ENCODE peak calls at places on chromosomes 16 and 17, in four cellular contexts. One of them, this sample, is unnamed.

GRCh38 chr16:85202631-85203461 is 90.6 kb upstream of the CIBAR2 start:
- DNase-seq in GM10248: no peak
- DNase-seq in GM20000: no peak
- DNase-seq in H1: no peak
- DNase-seq in this sample: peak

GRCh38 chr16:49452108-49452507 is 78.5 kb downstream of the C16orf78 start:
- DNase-seq in GM10248: no peak
- DNase-seq in GM20000: no peak
- DNase-seq in H1: no peak
- DNase-seq in this sample: no peak

GRCh38 chr16:68711421-68712139 is 25.5 kb upstream of the CDH1 start:
- DNase-seq in GM10248: peak
- DNase-seq in GM20000: no peak
- DNase-seq in H1: no peak
- DNase-seq in this sample: no peak

GRCh38 chr17:885971-886571 is 93.5 kb downstream of the NXN start:
- DNase-seq in GM10248: no peak
- DNase-seq in GM20000: no peak
- DNase-seq in H1: no peak
- DNase-seq in this sample: no peak

GRCh38 chr17:66466933-66467367 is 164.5 kb downstream of the PRKCA start:
- DNase-seq in GM10248: no peak
- DNase-seq in GM20000: no peak
- DNase-seq in H1: no peak
- DNase-seq in this sample: peak

GRCh38 chr17:80795737-80796136 is 195.9 kb upstream of the CHMP6 start:
- DNase-seq in GM10248: no peak
- DNase-seq in GM20000: no peak
- DNase-seq in H1: no peak
- DNase-seq in this sample: no peak

GRCh38 chr17:43444223-43445008 is 39.4 kb upstream of the DHX8 start:
- DNase-seq in GM10248: no peak
- DNase-seq in GM20000: no peak
- DNase-seq in H1: no peak
- DNase-seq in this sample: no peak

GRCh38 chr17:48647103-48647963 is 21.2 kb upstream of the HOXB9 start:
- DNase-seq in GM10248: no peak
- DNase-seq in GM20000: peak
- DNase-seq in H1: no peak
- DNase-seq in this sample: no peak

GRCh38 chr17:76716146-76716833 is 5.5 kb upstream of the MXRA7 start:
- DNase-seq in GM10248: no peak
- DNase-seq in GM20000: no peak
- DNase-seq in H1: no peak
- DNase-seq in this sample: peak

GRCh38 chr17:49022391-49022941 is 25.3 kb downstream of the IGF2BP1 start:
- DNase-seq in GM10248: no peak
- DNase-seq in GM20000: no peak
- DNase-seq in H1: peak
- DNase-seq in this sample: no peak

GRCh38 chr17:81339180-81339501 is 44.0 kb upstream of the SLC38A10 start:
- DNase-seq in GM10248: no peak
- DNase-seq in GM20000: no peak
- DNase-seq in H1: no peak
- DNase-seq in this sample: no peak

GRCh38 chr16:8951447-8952280 is 12.0 kb downstream of the USP7 start:
- DNase-seq in GM10248: no peak
- DNase-seq in GM20000: no peak
- DNase-seq in H1: no peak
- DNase-seq in this sample: no peak

GRCh38 chr16:58389724-58390123 is 2.5 kb upstream of the GINS3 start:
- DNase-seq in GM10248: no peak
- DNase-seq in GM20000: no peak
- DNase-seq in H1: no peak
- DNase-seq in this sample: no peak

GRCh38 chr17:73747221-73748002 is 103.2 kb upstream of the SDK2 start:
- DNase-seq in GM10248: no peak
- DNase-seq in GM20000: no peak
- DNase-seq in H1: no peak
- DNase-seq in this sample: no peak

GRCh38 chr17:76841776-76842405 is 26.3 kb upstream of the MGAT5B start:
- DNase-seq in GM10248: no peak
- DNase-seq in GM20000: no peak
- DNase-seq in H1: no peak
- DNase-seq in this sample: no peak

GRCh38 chr17:9913476-9913875 is 8.4 kb upstream of the RCVRN start:
- DNase-seq in GM10248: no peak
- DNase-seq in GM20000: no peak
- DNase-seq in H1: no peak
- DNase-seq in this sample: no peak

GRCh38 chr17:64327201-64327930 is 63.3 kb downstream of the PECAM1 start:
- DNase-seq in GM10248: no peak
- DNase-seq in GM20000: no peak
- DNase-seq in H1: no peak
- DNase-seq in this sample: no peak

GRCh38 chr16:35744084-35744483 is 2284.7 kb downstream of the TP53TG3F start:
- DNase-seq in GM10248: no peak
- DNase-seq in GM20000: no peak
- DNase-seq in H1: no peak
- DNase-seq in this sample: no peak

GRCh38 chr17:8964801-8965393 is 610 bp downstream of the PIK3R5 start:
- DNase-seq in GM10248: no peak
- DNase-seq in GM20000: no peak
- DNase-seq in H1: no peak
- DNase-seq in this sample: no peak

GRCh38 chr16:86529160-86529559 is 18.8 kb downstream of the FOXF1 start:
- DNase-seq in GM10248: no peak
- DNase-seq in GM20000: no peak
- DNase-seq in H1: no peak
- DNase-seq in this sample: peak

GRCh38 chr16:84193480-84193879 is 2.5 kb downstream of the ADAD2 start:
- DNase-seq in GM10248: no peak
- DNase-seq in GM20000: no peak
- DNase-seq in H1: no peak
- DNase-seq in this sample: no peak

GRCh38 chr17:59387351-59388069 is 56.1 kb downstream of the YPEL2 start:
- DNase-seq in GM10248: no peak
- DNase-seq in GM20000: no peak
- DNase-seq in H1: no peak
- DNase-seq in this sample: no peak

GRCh38 chr16:64412578-64413280 is 709.1 kb downstream of the CDH11 start:
- DNase-seq in GM10248: no peak
- DNase-seq in GM20000: no peak
- DNase-seq in H1: no peak
- DNase-seq in this sample: peak

GRCh38 chr17:38417210-38417951 is 10.9 kb upstream of the ARHGAP23 start:
- DNase-seq in GM10248: no peak
- DNase-seq in GM20000: peak
- DNase-seq in H1: no peak
- DNase-seq in this sample: no peak

DNA sequence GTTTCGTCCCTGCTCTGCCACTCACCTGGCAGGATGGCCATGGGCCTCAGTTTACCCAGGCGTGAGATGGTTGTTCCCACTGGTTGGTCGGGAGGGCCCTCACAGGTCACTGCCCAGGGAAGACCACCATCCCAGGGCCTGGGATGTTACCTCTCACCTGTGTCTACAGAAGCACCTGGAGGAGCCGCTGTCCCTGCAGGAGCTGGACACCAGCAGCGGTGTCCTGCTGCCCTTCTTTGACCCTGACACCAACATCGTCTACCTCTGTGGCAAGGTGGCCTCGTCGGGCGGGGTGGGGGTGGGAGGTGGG is 4.1 kb downstream of the CORO1A start:
- DNase-seq in GM10248: no peak
- DNase-seq in GM20000: no peak
- DNase-seq in H1: no peak
- DNase-seq in this sample: no peak
- TF ChIP-seq CTCF in GM10248: no peak
- TF ChIP-seq CTCF in GM20000: no peak
- TF ChIP-seq CTCF in H1: no peak
- TF ChIP-seq CTCF in this sample: peak

GRCh38 chr17:40738553-40738952 is 16.6 kb downstream of the KRT25 start:
- DNase-seq in GM10248: no peak
- DNase-seq in GM20000: no peak
- DNase-seq in H1: no peak
- DNase-seq in this sample: no peak
- TF ChIP-seq CTCF in GM10248: no peak
- TF ChIP-seq CTCF in GM20000: no peak
- TF ChIP-seq CTCF in H1: no peak
- TF ChIP-seq CTCF in this sample: peak

DNA sequence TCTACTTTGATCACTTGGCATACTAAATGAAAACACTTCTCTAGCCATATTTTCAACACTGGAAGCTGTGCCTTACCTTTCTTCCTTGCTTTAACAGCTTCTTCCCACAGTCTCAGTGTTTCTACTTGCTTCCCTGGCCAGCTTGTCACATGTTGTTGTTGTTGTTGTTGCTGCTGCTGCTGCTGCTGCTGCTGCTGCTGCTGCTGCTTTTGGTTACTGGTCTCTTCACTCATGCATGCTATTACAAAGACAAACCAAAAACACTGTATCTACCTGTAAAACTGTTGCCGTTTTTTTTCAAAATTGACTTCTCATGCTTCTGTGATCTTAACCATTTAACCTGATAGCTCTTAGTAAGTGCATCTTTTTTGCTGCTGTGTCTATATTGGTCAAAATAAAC is 9.0 kb downstream of the VEZF1 start:
- DNase-seq in GM10248: no peak
- DNase-seq in GM20000: no peak
- DNase-seq in H1: no peak
- DNase-seq in this sample: no peak
- TF ChIP-seq CTCF in GM10248: no peak
- TF ChIP-seq CTCF in GM20000: no peak
- TF ChIP-seq CTCF in H1: no peak
- TF ChIP-seq CTCF in this sample: no peak

GRCh38 chr17:27529230-27529796 is 73.1 kb downstream of the KSR1 start:
- DNase-seq in GM10248: no peak
- DNase-seq in GM20000: no peak
- DNase-seq in H1: no peak
- DNase-seq in this sample: no peak
- TF ChIP-seq CTCF in GM10248: no peak
- TF ChIP-seq CTCF in GM20000: no peak
- TF ChIP-seq CTCF in H1: no peak
- TF ChIP-seq CTCF in this sample: peak

GRCh38 chr17:44913676-44914075 is 1.6 kb downstream of the GFAP start:
- DNase-seq in GM10248: no peak
- DNase-seq in GM20000: no peak
- DNase-seq in H1: no peak
- DNase-seq in this sample: no peak

GRCh38 chr17:44912763-44913544 is 2.3 kb downstream of the GFAP start:
- DNase-seq in GM10248: peak
- DNase-seq in GM20000: no peak
- DNase-seq in H1: no peak
- DNase-seq in this sample: no peak

GRCh38 chr17:44910231-44911106 is 4.8 kb downstream of the GFAP start:
- DNase-seq in GM10248: no peak
- DNase-seq in GM20000: no peak
- DNase-seq in H1: no peak
- DNase-seq in this sample: no peak

GRCh38 chr17:44909681-44910144 is 5.6 kb downstream of the GFAP start:
- DNase-seq in GM10248: no peak
- DNase-seq in GM20000: no peak
- DNase-seq in H1: no peak
- DNase-seq in this sample: peak

DNA sequence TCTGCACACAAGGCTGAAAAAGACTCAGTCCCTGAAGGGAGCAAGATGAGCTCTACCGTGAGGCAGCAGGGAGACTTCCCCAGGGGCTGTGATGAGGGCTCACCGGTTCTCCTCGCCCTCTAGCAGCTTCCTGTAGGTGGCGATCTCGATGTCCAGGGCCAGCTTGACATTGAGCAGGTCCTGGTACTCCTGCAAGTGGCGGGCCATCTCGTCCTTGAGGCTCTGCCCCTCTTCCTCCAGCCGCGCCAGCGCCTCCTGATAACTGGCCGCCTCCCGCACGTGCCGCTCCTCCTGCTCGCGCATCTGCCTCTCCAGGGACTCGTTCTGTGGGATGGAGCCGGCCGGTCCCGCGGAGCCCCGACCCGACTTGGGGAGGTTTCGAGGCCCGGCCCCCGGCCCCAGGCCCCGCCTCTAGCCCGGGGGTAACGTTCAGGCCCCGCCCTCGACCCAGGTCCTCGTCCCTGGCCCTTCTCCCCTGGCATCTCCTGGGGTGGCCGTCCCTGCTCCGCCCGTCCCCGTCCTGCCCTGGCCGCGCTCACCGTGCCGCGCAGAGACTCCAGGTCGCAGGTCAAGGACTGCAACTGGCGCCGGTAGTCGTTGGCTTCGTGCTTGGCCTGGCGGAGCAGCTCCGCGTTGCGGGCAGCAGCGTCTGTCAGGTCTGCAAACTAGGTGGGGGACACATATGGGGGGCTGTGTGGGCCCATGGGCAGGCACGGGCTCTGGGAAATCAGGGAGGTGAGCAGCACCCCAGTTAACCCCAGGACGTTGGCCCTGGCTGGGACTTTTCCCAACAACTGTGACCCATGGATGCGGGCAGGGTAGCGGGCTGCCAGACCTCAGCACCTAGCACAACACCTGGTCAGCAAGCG is 3.9 kb downstream of the GFAP start:
- DNase-seq in GM10248: peak
- DNase-seq in GM20000: peak
- DNase-seq in H1: peak
- DNase-seq in this sample: peak
- TF ChIP-seq CTCF in GM10248: peak
- TF ChIP-seq CTCF in GM20000: peak
- TF ChIP-seq CTCF in H1: peak
- TF ChIP-seq CTCF in this sample: peak